ENCODE peak calls at places on chromosomes 13 and 19, in five cellular contexts. Y is Panc1, Z is heart right ventricle, N is HCT116, P is vagina. D is an unnamed sample.

GRCh38 chr19:41657157-41657556 is 30.3 kb upstream of the CEACAM4 start:
- DNase-seq in P (no peak), Y (no peak), N (no peak), Z (no peak), D (no peak)

GRCh38 chr13:111388851-111389500 is 68.5 kb downstream of the TEX29 start:
- DNase-seq in Y (no peak), Z (no peak), N (no peak), P (peak; percentile 52), D (no peak)

GRCh38 chr13:53301449-53301848 is 272.8 kb downstream of the OLFM4 start:
- DNase-seq in Z (no peak), P (no peak), N (no peak), Y (no peak), D (no peak)

GRCh38 chr19:55210120-55210493 is 806 bp upstream of the PTPRH start:
- DNase-seq in N (peak; percentile 88), Z (no peak), Y (peak; percentile 99), P (no peak), D (no peak)

GRCh38 chr19:19542507-19542906 is 4.4 kb downstream of the CILP2 start:
- DNase-seq in N (no peak), Y (no peak), Z (no peak), P (no peak), D (no peak)

GRCh38 chr19:46351241-46352041 is 4.6 kb downstream of the PPP5C start:
- DNase-seq in N (no peak), Z (no peak), P (no peak), Y (no peak), D (no peak)

GRCh38 chr19:11708457-11708856 is 30.3 kb downstream of the ZNF823 start:
- DNase-seq in N (no peak), P (no peak), Y (no peak), Z (no peak), D (no peak)

GRCh38 chr19:33292595-33293254 is 9.6 kb downstream of the CEBPA start:
- DNase-seq in Y (no peak), Z (no peak), N (no peak), P (no peak), D (no peak)

GRCh38 chr13:53201454-53202225 is 173.0 kb downstream of the OLFM4 start:
- DNase-seq in P (no peak), Y (no peak), Z (no peak), N (no peak), D (peak; percentile 20)

GRCh38 chr19:49875801-49876421 is 1.2 kb downstream of the AKT1S1 start:
- DNase-seq in Y (no peak), Z (peak; percentile 72), P (peak; percentile 94), N (no peak), D (peak; percentile 65)

GRCh38 chr19:56348289-56348877 is 33.7 kb upstream of the ZSCAN5A start:
- DNase-seq in Z (no peak), N (peak; percentile 22), Y (no peak), P (no peak), D (no peak)

GRCh38 chr19:20423381-20424207 is 142.0 kb downstream of the ZNF737 start:
- DNase-seq in Z (peak; percentile 52), P (no peak), N (no peak), Y (peak; percentile 67), D (peak; percentile 53)

GRCh38 chr19:54191671-54192453 is 754 bp downstream of the TSEN34 start:
- DNase-seq in P (no peak), Y (no peak), Z (no peak), N (no peak), D (no peak)

GRCh38 chr19:40750035-40750284 is 317 bp downstream of the ACTMAP start:
- DNase-seq in P (no peak), Z (no peak), N (no peak), Y (no peak), D (no peak)

GRCh38 chr19:5349041-5349440 is 8.4 kb upstream of the PTPRS start:
- DNase-seq in P (no peak), N (no peak), Y (no peak), Z (no peak), D (no peak)

GRCh38 chr13:27306364-27306763 is 35.7 kb downstream of the RASL11A start:
- DNase-seq in N (no peak), Y (no peak), P (no peak), Z (no peak), D (no peak)

GRCh38 chr19:30360378-30361106 is 11.6 kb upstream of the ZNF536 start:
- DNase-seq in P (no peak), Y (no peak), N (no peak), Z (no peak), D (no peak)

GRCh38 chr19:58440556-58440955 is 603 bp upstream of the ZNF132 start:
- DNase-seq in N (no peak), Y (no peak), P (no peak), Z (no peak), D (no peak)

GRCh38 chr19:18939922-18940775 is 868 bp downstream of the HOMER3 start:
- DNase-seq in Z (peak; percentile 62), Y (no peak), N (no peak), P (no peak), D (peak; percentile 51)

GRCh38 chr13:97125810-97126738 is 96.1 kb upstream of the MBNL2 start:
- DNase-seq in N (no peak), Y (no peak), P (no peak), Z (no peak), D (no peak)

GRCh38 chr13:83890358-83890757 is 8.1 kb upstream of the SLITRK1 start:
- DNase-seq in P (no peak), Y (no peak), N (no peak), Z (no peak), D (no peak)

GRCh38 chr19:56750658-56751057 is 79.1 kb upstream of the ZNF835 start:
- DNase-seq in Z (no peak), P (no peak), N (no peak), Y (no peak), D (no peak)

GRCh38 chr19:33438016-33438671 is 64.6 kb downstream of the CEBPG start:
- DNase-seq in Y (no peak), N (no peak), Z (peak; percentile 23), P (no peak), D (peak; percentile 61)

DNA sequence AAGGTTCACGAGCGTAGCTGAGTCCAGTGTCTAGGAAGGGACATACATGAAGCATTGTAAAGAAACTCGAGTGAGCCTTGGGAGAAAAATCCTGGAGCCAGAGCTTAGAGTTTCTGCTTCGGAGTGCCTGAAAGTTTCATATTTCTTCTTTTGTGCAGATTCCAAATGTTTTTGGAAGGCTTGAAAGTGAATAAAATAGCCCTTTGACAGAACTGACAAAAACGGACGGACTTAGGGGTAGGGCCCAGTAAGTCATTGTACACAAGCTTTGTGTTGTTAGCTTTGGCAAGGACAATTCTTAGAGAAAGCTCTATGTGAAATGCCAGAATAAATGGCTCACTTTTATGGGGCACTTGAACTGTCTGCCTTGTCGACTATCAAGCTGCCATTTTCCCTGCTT is 2.7 kb downstream of the RNF113B start:
- DNase-seq in Y (no peak), P (no peak), N (no peak), Z (no peak), D (no peak)
- H3K27ac ChIP-seq in Y (peak overlapping the region; percentile 85), P (peak overlapping the region; percentile 67), N (no peak overlapping the region), Z (peak overlapping the region; percentile 61), D (no peak overlapping the region)

GRCh38 chr19:13838071-13838942 is 38.6 kb upstream of the NANOS3 start:
- DNase-seq in Z (no peak), P (no peak), Y (no peak), N (no peak), D (no peak)
- H3K27ac ChIP-seq in Z (peak overlapping the region; percentile 100), P (peak overlapping the region; percentile 100), Y (peak overlapping the region; percentile 92), N (peak overlapping the region; percentile 96), D (peak overlapping the region; percentile 79)

GRCh38 chr19:36040495-36040894 is 7.8 kb upstream of the CLIP3 start:
- DNase-seq in Z (no peak), Y (no peak), P (no peak), N (no peak), D (no peak)

GRCh38 chr19:36046443-36047050 is 7.5 kb downstream of the THAP8 start:
- DNase-seq in Z (no peak), N (no peak), P (no peak), Y (no peak), D (no peak)

GRCh38 chr19:36043952-36044351 is 10.1 kb downstream of the THAP8 start:
- DNase-seq in N (no peak), Y (no peak), Z (no peak), P (no peak), D (peak; percentile 7)

GRCh38 chr19:36041831-36042230 is 9.2 kb upstream of the CLIP3 start:
- DNase-seq in Y (no peak), P (no peak), Z (no peak), N (no peak), D (no peak)
- H3K27ac ChIP-seq in Y (no peak overlapping the region), P (peak overlapping the region; percentile 69), Z (no peak overlapping the region), N (no peak overlapping the region), D (no peak overlapping the region)

DNA sequence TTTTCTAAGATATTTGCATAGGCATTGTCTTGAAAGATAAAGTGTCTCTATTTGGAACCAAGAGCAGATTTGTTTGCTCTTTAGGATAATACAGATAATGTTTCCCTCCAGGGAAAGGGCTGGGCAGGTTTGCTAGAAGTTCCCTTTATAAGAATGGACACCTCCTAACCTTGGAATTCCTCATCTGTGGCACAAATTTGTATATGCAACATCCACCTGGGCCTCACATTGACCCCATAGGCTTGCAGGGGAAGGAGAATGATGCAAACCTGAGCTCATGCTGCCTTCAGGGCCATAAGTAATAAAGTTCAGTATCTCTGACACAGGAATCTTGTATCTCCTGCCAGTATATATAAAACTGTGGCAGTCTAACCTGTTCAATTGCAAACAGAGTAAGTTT is 508.4 kb upstream of the MIR17HG start:
- DNase-seq in Z (no peak), N (no peak), Y (no peak), P (no peak), D (no peak)
- H3K27ac ChIP-seq in Z (no peak overlapping the region), N (no peak overlapping the region), Y (no peak overlapping the region), P (no peak overlapping the region), D (no peak overlapping the region)

GRCh38 chr13:112836940-112837339 is 132.1 kb upstream of the MCF2L start:
- DNase-seq in Z (no peak), N (no peak), P (no peak), Y (no peak), D (no peak)

GRCh38 chr13:112833551-112834257 is 135.3 kb upstream of the MCF2L start:
- DNase-seq in P (no peak), N (no peak), Y (no peak), Z (no peak), D (no peak)

GRCh38 chr13:112835344-112835743 is 133.7 kb upstream of the MCF2L start:
- DNase-seq in P (no peak), Z (no peak), N (no peak), Y (no peak), D (no peak)

GRCh38 chr13:112837371-112838037 is 131.5 kb upstream of the MCF2L start:
- DNase-seq in N (no peak), Y (no peak), Z (peak; percentile 23), P (no peak), D (no peak)

DNA sequence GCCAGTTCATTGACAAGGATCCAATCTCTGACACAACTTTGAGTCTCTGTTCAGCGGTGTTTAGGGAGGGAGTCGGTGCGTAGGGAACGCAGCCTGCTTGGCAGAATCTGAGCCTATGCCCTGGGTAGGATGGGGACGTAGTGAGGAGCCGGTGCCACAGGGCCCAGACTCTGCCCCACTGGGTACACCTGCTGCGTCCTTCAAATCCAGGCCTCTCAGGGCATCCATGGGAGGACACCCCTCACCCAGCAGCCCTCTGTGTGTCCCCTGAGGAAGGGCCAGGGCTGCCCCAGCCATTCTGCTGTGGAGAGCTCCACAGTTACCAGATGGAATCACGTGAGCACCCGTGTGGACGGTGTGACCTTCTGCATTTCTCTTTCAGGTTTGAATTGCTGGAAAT is 133.2 kb upstream of the MCF2L start:
- DNase-seq in Y (no peak), N (no peak), Z (no peak), P (no peak), D (no peak)
- H3K27ac ChIP-seq in Y (no peak overlapping the region), N (no peak overlapping the region), Z (no peak overlapping the region), P (no peak overlapping the region), D (no peak overlapping the region)

D was measured in substantia nigra.